ENCODE peak calls at places on chromosomes 6 and 20, in six cellular contexts. Q is HCT116, A is GM12878, K is K562, E is HepG2, B is H1. G is an unnamed sample.

GRCh38 chr20:25077610-25078169 is 4.3 kb downstream of the VSX1 start:
- DNase-seq in Q (no peak), A (no peak), K (no peak), E (peak; percentile 41), B (no peak), G (no peak)

GRCh38 chr6:139903411-139904157 is 529.1 kb upstream of the CITED2 start:
- DNase-seq in Q (no peak), A (peak; percentile 75), K (no peak), E (no peak), B (no peak), G (no peak)

GRCh38 chr6:75830959-75831885 is 82.2 kb downstream of the MYO6 start:
- DNase-seq in Q (no peak), A (peak; percentile 30), K (no peak), E (no peak), B (no peak), G (no peak)

GRCh38 chr20:953742-954141 is 37.6 kb upstream of the ANGPT4 start:
- DNase-seq in Q (peak; percentile 48), A (no peak), K (no peak), E (no peak), B (no peak), G (no peak)

GRCh38 chr20:18857640-18858039 is 44.1 kb downstream of the SCP2D1 start:
- DNase-seq in Q (no peak), A (no peak), K (no peak), E (no peak), B (no peak), G (no peak)

GRCh38 chr20:32153156-32153665 is 43.7 kb downstream of the TM9SF4 start:
- DNase-seq in Q (no peak), A (no peak), K (no peak), E (no peak), B (no peak), G (no peak)

GRCh38 chr20:53949319-53949839 is 121.0 kb downstream of the BCAS1 start:
- DNase-seq in Q (no peak), A (no peak), K (no peak), E (no peak), B (no peak), G (no peak)

GRCh38 chr20:3808141-3808479 is 12.0 kb downstream of the CDC25B start:
- DNase-seq in Q (peak; percentile 80), A (no peak), K (no peak), E (peak; percentile 61), B (no peak), G (no peak)

GRCh38 chr6:104527761-104528415 is 331.8 kb downstream of the HACE1 start:
- DNase-seq in Q (no peak), A (no peak), K (peak; percentile 25), E (peak; percentile 24), B (peak; percentile 15), G (no peak)

GRCh38 chr6:105759946-105760345 is 326.2 kb upstream of the PRDM1 start:
- DNase-seq in Q (no peak), A (no peak), K (no peak), E (no peak), B (no peak), G (no peak)

GRCh38 chr20:11195899-11196558 is 522.2 kb upstream of the JAG1 start:
- DNase-seq in Q (no peak), A (no peak), K (no peak), E (no peak), B (no peak), G (no peak)

GRCh38 chr6:113414511-113414910 is 442.6 kb upstream of the MARCKS start:
- DNase-seq in Q (peak; percentile 57), A (no peak), K (no peak), E (peak; percentile 40), B (no peak), G (no peak)

GRCh38 chr6:130766239-130767144 is 60.7 kb upstream of the SMLR1 start:
- DNase-seq in Q (no peak), A (no peak), K (no peak), E (no peak), B (no peak), G (no peak)

GRCh38 chr6:87722831-87723726 is 21.0 kb upstream of the AKIRIN2 start:
- DNase-seq in Q (peak; percentile 75), A (peak; percentile 77), K (peak; percentile 75), E (peak; percentile 92), B (peak; percentile 66), G (peak; percentile 63)

GRCh38 chr6:166106076-166106686 is 61.5 kb downstream of the TBXT start:
- DNase-seq in Q (peak; percentile 49), A (peak; percentile 36), K (peak; percentile 56), E (peak; percentile 50), B (no peak), G (peak; percentile 42)

GRCh38 chr6:35203680-35204079 is 10.1 kb upstream of the SCUBE3 start:
- DNase-seq in Q (no peak), A (no peak), K (no peak), E (no peak), B (no peak), G (no peak)

GRCh38 chr20:43550456-43550855 is 8.4 kb upstream of the SGK2 start:
- DNase-seq in Q (no peak), A (no peak), K (no peak), E (no peak), B (no peak), G (no peak)

GRCh38 chr20:19249515-19249914 is 37.1 kb downstream of the SLC24A3 start:
- DNase-seq in Q (no peak), A (no peak), K (peak; percentile 6), E (no peak), B (no peak), G (no peak)

GRCh38 chr20:36745234-36745926 is 510 bp downstream of the NDRG3 start:
- DNase-seq in Q (no peak), A (no peak), K (no peak), E (peak; percentile 34), B (no peak), G (no peak)

GRCh38 chr20:4544765-4545164 is 176.9 kb upstream of the PRND start:
- DNase-seq in Q (no peak), A (no peak), K (no peak), E (no peak), B (no peak), G (no peak)

GRCh38 chr6:69865126-69865525 is 1.2 kb upstream of the COL19A1 start:
- DNase-seq in Q (no peak), A (no peak), K (no peak), E (no peak), B (no peak), G (no peak)

GRCh38 chr20:21719592-21720214 is 14.2 kb downstream of the PAX1 start:
- DNase-seq in Q (peak; percentile 35), A (peak; percentile 12), K (peak; percentile 51), E (peak; percentile 68), B (no peak), G (no peak)
- TF ChIP-seq ZNF274 in Q (no peak), A (no peak), K (no peak), E (no peak), B (no peak), G (no peak)

GRCh38 chr20:61478611-61479305 is 226.7 kb downstream of the CDH4 start:
- DNase-seq in Q (no peak), A (no peak), K (no peak), E (no peak), B (no peak), G (no peak)

GRCh38 chr20:61480158-61480825 is 228.2 kb downstream of the CDH4 start:
- DNase-seq in Q (no peak), A (no peak), K (no peak), E (no peak), B (no peak), G (no peak)

GRCh38 chr20:61478094-61478493 is 226.0 kb downstream of the CDH4 start:
- DNase-seq in Q (no peak), A (no peak), K (no peak), E (no peak), B (no peak), G (no peak)

GRCh38 chr20:61476956-61477355 is 224.9 kb downstream of the CDH4 start:
- DNase-seq in Q (no peak), A (no peak), K (no peak), E (no peak), B (no peak), G (no peak)

GRCh38 chr20:61477366-61477966 is 225.4 kb downstream of the CDH4 start:
- DNase-seq in Q (no peak), A (no peak), K (no peak), E (no peak), B (no peak), G (no peak)
- H3K4me1 ChIP-seq in Q (no peaks in the 10 kb centered on the region), A (no peaks in the 10 kb centered on the region), K (no peaks in the 10 kb centered on the region), E (no peaks in the 10 kb centered on the region), B (peaks cover 5% of the 10 kb centered on the region), G (peaks cover 4% of the 10 kb centered on the region)

GRCh38 chr6:29926081-29926794 is 16.1 kb upstream of the HLA-A start:
- DNase-seq in Q (no peak), A (no peak), K (no peak), E (no peak), B (no peak), G (no peak)
- TF ChIP-seq ZNF274 in Q (no peak), A (no peak), K (no peak), E (no peak), B (no peak), G (no peak)

DNA sequence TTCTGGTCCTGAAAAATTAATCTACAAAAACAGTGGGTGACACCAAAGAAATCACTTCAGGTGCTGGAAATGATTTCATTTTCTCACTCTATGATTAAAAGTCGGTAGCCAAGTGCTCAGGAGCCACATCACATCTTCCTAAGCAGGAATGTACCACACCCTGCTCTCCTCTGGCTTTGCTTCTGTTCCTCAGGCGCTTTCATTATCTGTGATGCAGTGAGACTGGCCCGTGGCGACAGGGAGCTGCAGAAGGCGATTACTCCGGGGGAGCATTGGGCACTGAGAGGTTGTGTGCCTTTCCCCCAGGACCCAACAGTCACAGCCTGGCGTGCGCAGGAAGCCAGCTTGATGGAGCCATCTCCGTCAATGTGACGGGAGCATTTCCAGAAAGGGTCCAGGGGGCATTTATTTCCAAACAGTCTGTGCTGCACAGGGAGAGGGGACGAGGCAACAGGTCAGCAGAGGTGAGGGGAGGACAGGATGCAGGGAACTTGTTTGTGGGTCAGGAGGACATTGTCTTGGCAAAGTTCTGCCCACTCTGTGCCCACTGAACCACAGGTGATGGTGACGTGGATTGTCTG is 5.6 kb upstream of the ZNF831 start:
- DNase-seq in Q (no peak), A (no peak), K (no peak), E (no peak), B (no peak), G (no peak)
- H3K4me1 ChIP-seq in Q (no peaks in the 10 kb centered on the region), A (no peaks in the 10 kb centered on the region), K (no peaks in the 10 kb centered on the region), E (no peaks in the 10 kb centered on the region), B (peaks cover 6% of the 10 kb centered on the region), G (peaks cover 4% of the 10 kb centered on the region)

DNA sequence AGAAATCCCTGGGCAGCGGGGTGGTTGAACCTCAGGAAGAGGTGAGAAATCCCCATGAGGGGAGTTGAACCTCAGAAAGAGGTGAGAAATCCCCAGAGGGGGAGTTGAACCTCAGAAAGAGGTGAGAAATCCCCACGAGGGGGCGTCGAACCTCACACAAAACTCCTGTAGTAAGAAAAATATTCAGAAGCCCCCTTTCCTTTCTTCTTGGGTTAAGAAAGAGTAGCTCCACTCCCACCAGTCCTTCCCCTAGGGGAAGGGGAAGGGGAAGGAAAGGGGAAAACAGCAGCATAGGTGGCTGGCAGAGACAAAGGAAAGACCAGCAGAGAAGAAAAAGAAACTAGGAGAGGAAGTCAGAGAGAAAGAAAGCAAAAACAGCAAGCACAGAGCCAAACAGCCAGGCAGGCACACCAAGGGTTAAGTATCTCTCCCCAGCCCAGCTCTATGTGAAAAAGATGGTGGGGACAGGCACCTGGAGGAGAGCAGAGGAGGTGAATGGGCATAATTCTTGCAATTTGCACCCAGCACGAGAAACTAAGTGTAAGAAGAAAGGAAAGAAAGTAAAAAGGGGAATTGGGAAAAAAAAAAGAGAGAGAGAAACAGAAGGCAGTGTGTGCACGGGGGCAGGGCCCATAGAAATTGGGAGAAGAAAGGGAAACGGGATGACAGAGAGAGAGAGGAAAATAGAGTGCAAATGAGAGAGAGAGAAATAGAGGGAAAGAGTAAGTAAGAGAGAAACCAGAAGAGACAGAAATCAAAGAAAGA is 88.2 kb downstream of the PLG start:
- DNase-seq in Q (peak; percentile 19), A (no peak), K (peak; percentile 22), E (no peak), B (peak; percentile 7), G (no peak)
- TF ChIP-seq ZNF274 in Q (no peak), A (no peak), K (no peak), E (no peak), B (no peak), G (no peak)

G was measured in NT2/D1.